ENCODE peak calls at places on chromosomes 2 and 18, in nine cellular contexts. L is AG10803; F is amygdala; H is amniotic stem cell; A is fibroblast of pulmonary artery; M is activated naive CD4-positive, alpha-beta T cell; I is T-helper 1 cell; B is GM12891; N is body of pancreas. P is an unnamed sample.

GRCh38 chr2:129866391-129866790 is 113.1 kb upstream of the RAB6C start:
- DNase-seq in A (no peak), N (no peak), M (no peak), L (no peak), B (no peak), I (no peak), H (no peak), F (no peak), P (no peak)

GRCh38 chr2:240585681-240586197 is 795 bp upstream of the CAPN10 start:
- DNase-seq in F (no peak), H (no peak), B (no peak), L (no peak), A (no peak), M (no peak), I (no peak), N (no peak), P (no peak)

GRCh38 chr2:158936978-158937377 is 31.5 kb upstream of the TANC1 start:
- DNase-seq in A (peak), N (no peak), I (no peak), H (peak), M (no peak), L (peak), F (no peak), B (no peak), P (no peak)

GRCh38 chr2:240896871-240897692 is 1.1 kb upstream of the MAB21L4 start:
- DNase-seq in A (no peak), F (no peak), H (no peak), B (no peak), L (no peak), M (no peak), N (peak), I (no peak), P (no peak)

GRCh38 chr18:8771930-8772329 is 66.6 kb downstream of the MTCL1 start:
- DNase-seq in F (no peak), N (peak), I (no peak), B (no peak), A (peak), H (no peak), L (peak), M (no peak), P (no peak)

GRCh38 chr2:31384771-31385276 is 29.7 kb downstream of the XDH start:
- DNase-seq in M (no peak), N (no peak), A (peak), B (no peak), I (no peak), H (peak), F (no peak), L (peak), P (no peak)

GRCh38 chr18:75625966-75626365 is 198.5 kb upstream of the SMIM21 start:
- DNase-seq in I (no peak), N (no peak), M (no peak), H (no peak), F (no peak), A (no peak), B (no peak), L (peak), P (no peak)

GRCh38 chr2:18244840-18245239 is 315.6 kb downstream of the RDH14 start:
- DNase-seq in I (no peak), B (no peak), N (no peak), H (no peak), F (no peak), M (no peak), L (no peak), A (no peak), P (no peak)

GRCh38 chr2:219451626-219452360 is 17.1 kb downstream of the SPEG start:
- DNase-seq in A (peak), F (no peak), H (no peak), N (no peak), I (no peak), L (no peak), M (no peak), B (no peak), P (no peak)

GRCh38 chr2:181977661-181978350 is 7.8 kb upstream of the PPP1R1C start:
- DNase-seq in H (no peak), M (no peak), F (no peak), L (peak), A (peak), N (no peak), B (no peak), I (no peak), P (no peak)

GRCh38 chr2:25274868-25275574 is 66.7 kb downstream of the DNMT3A start:
- DNase-seq in L (no peak), A (peak), F (no peak), N (no peak), B (no peak), H (no peak), M (no peak), I (peak), P (peak)

GRCh38 chr2:176744156-176744555 is 468.4 kb upstream of the HNRNPA3 start:
- DNase-seq in H (no peak), B (no peak), M (no peak), F (no peak), A (no peak), L (no peak), I (no peak), N (no peak), P (no peak)

GRCh38 chr18:36532815-36533214 is 235.3 kb downstream of the FHOD3 start:
- DNase-seq in A (no peak), F (no peak), N (no peak), B (no peak), I (no peak), H (no peak), L (no peak), M (no peak), P (no peak)

GRCh38 chr2:220365023-220365422 is 737.6 kb downstream of the SLC4A3 start:
- DNase-seq in H (no peak), F (no peak), N (no peak), M (no peak), B (no peak), L (peak), A (peak), I (no peak), P (no peak)

GRCh38 chr2:113240150-113240914 is 38.4 kb downstream of the PAX8 start:
- DNase-seq in N (peak), I (no peak), F (peak), H (peak), B (no peak), L (peak), M (no peak), A (peak), P (no peak)

GRCh38 chr2:238493880-238494572 is 67.3 kb downstream of the ASB1 start:
- DNase-seq in N (no peak), B (peak), M (no peak), A (no peak), F (no peak), L (no peak), I (no peak), H (no peak), P (no peak)

GRCh38 chr2:198106621-198107020 is 302.2 kb downstream of the PLCL1 start:
- DNase-seq in L (no peak), I (no peak), N (no peak), M (no peak), F (no peak), B (no peak), A (no peak), H (no peak), P (no peak)

GRCh38 chr2:179435021-179435420 is 170.4 kb upstream of the SESTD1 start:
- DNase-seq in A (no peak), N (no peak), B (no peak), F (no peak), H (no peak), L (peak), M (no peak), I (no peak), P (no peak)

P was measured in GM13976.